ENCODE peak calls at places on chromosomes 2 and 18, in ten cellular contexts. Y is PC-9, O is GM23248, K is endodermal cell, D is neural progenitor cell, G is OCI-LY7, H is K562, Z is PC-3, L is psoas muscle, W is body of pancreas. R is an unnamed sample. For H3K4me1, the result is how much of the 10 kb centered on the place peaks cover.

GRCh38 chr2:230713331-230714121 is 884 bp downstream of the CAB39 start:
- DNase-seq in Y (no peak), O (peak), K (peak), D (peak), G (peak), H (peak), Z (peak), L (peak), W (peak), R (peak)

GRCh38 chr2:239273280-239274234 is 127.3 kb downstream of the HDAC4 start:
- DNase-seq in Y (no peak), O (no peak), K (no peak), D (no peak), G (no peak), H (no peak), Z (no peak), L (peak), W (no peak), R (no peak)

GRCh38 chr2:170455617-170456426 is 259.3 kb upstream of the SP5 start:
- DNase-seq in Y (no peak), O (no peak), K (no peak), D (no peak), G (no peak), H (no peak), Z (peak), L (no peak), W (no peak), R (no peak)

GRCh38 chr2:45964226-45964841 is 312.9 kb downstream of the PRKCE start:
- DNase-seq in Y (peak), O (peak), K (peak), D (no peak), G (no peak), H (no peak), Z (peak), L (peak), W (peak), R (peak)

GRCh38 chr18:27298215-27298804 is 113.2 kb upstream of the CHST9 start:
- DNase-seq in Y (no peak), O (no peak), K (no peak), D (peak), G (no peak), H (no peak), Z (peak), L (no peak), W (no peak), R (no peak)

GRCh38 chr18:59646228-59646945 is 50.8 kb downstream of the CCBE1 start:
- DNase-seq in Y (no peak), O (peak), K (peak), D (no peak), G (no peak), H (no peak), Z (no peak), L (no peak), W (no peak), R (no peak)

GRCh38 chr2:75342504-75343175 is 143.3 kb upstream of the TACR1 start:
- DNase-seq in Y (no peak), O (no peak), K (no peak), D (no peak), G (no peak), H (no peak), Z (no peak), L (no peak), W (no peak), R (no peak)

GRCh38 chr2:140997997-140998396 is 1132.8 kb downstream of the LRP1B start:
- DNase-seq in Y (no peak), O (peak), K (no peak), D (no peak), G (no peak), H (no peak), Z (no peak), L (no peak), W (no peak), R (no peak)

GRCh38 chr2:232817756-232818155 is 41.4 kb upstream of the KCNJ13 start:
- DNase-seq in Y (peak), O (no peak), K (no peak), D (no peak), G (no peak), H (no peak), Z (no peak), L (no peak), W (no peak), R (no peak)

GRCh38 chr2:3413642-3414041 is 34.1 kb downstream of the TRAPPC12 start:
- DNase-seq in Y (no peak), O (no peak), K (no peak), D (no peak), G (no peak), H (no peak), Z (no peak), L (no peak), W (no peak), R (no peak)

GRCh38 chr18:32298289-32298688 is 108.5 kb downstream of the MEP1B start:
- DNase-seq in Y (no peak), O (peak), K (no peak), D (no peak), G (no peak), H (no peak), Z (no peak), L (no peak), W (no peak), R (no peak)

GRCh38 chr18:44700652-44701051 is 20.0 kb downstream of the SETBP1 start:
- DNase-seq in Y (no peak), O (peak), K (no peak), D (no peak), G (no peak), H (no peak), Z (no peak), L (no peak), W (peak), R (no peak)

GRCh38 chr18:44699571-44700261 is 19.0 kb downstream of the SETBP1 start:
- DNase-seq in Y (no peak), O (no peak), K (no peak), D (no peak), G (no peak), H (no peak), Z (no peak), L (no peak), W (no peak), R (no peak)

GRCh38 chr18:44698518-44698917 is 17.8 kb downstream of the SETBP1 start:
- DNase-seq in Y (no peak), O (no peak), K (no peak), D (no peak), G (no peak), H (no peak), Z (no peak), L (no peak), W (no peak), R (no peak)

GRCh38 chr18:44702594-44702993 is 21.9 kb downstream of the SETBP1 start:
- DNase-seq in Y (no peak), O (no peak), K (no peak), D (no peak), G (no peak), H (no peak), Z (no peak), L (no peak), W (no peak), R (no peak)

DNA sequence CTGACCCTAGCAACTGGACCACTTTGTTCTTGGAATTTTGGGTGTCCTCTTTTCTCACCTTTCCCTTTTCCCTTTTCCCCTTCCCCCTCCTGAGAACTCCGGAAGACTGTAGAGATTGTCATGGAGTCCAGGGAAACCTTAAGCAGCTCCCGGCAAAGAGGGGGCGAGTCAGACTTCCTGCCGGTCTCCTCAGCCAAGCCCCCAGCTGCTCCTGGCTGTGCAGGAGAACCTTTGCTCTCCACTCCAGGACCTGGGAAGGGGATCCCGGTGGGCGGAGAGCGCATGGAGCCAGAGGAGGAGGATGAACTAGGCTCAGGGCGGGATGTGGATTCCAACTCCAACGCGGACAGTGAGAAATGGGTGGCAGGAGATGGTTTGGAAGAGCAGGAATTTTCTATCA is 20.5 kb downstream of the SETBP1 start:
- DNase-seq in Y (no peak), O (no peak), K (no peak), D (no peak), G (no peak), H (no peak), Z (no peak), L (no peak), W (no peak), R (no peak)
- H3K4me1 ChIP-seq in Y (under half), O (under half), K (under half), D (under half), G (under half), H (under half), Z (under half), L (under half), W (under half), R (under half)

GRCh38 chr18:48163184-48164095 is 233.0 kb upstream of the SMAD2 start:
- DNase-seq in Y (no peak), O (no peak), K (no peak), D (no peak), G (no peak), H (no peak), Z (no peak), L (no peak), W (no peak), R (no peak)
- H3K27ac ChIP-seq in Y (no peak), O (no peak), K (peak), D (no peak), G (no peak), H (no peak), Z (no peak), L (no peak), W (no peak), R (peak)

GRCh38 chr18:78720456-78721250 is 259.0 kb upstream of the SALL3 start:
- DNase-seq in Y (no peak), O (no peak), K (no peak), D (no peak), G (no peak), H (no peak), Z (no peak), L (no peak), W (no peak), R (no peak)

GRCh38 chr18:78722391-78722790 is 257.2 kb upstream of the SALL3 start:
- DNase-seq in Y (no peak), O (no peak), K (no peak), D (no peak), G (no peak), H (no peak), Z (no peak), L (no peak), W (no peak), R (no peak)

GRCh38 chr18:78722959-78723706 is 256.5 kb upstream of the SALL3 start:
- DNase-seq in Y (no peak), O (no peak), K (peak), D (no peak), G (no peak), H (no peak), Z (no peak), L (no peak), W (no peak), R (no peak)

GRCh38 chr18:78721281-78721949 is 258.2 kb upstream of the SALL3 start:
- DNase-seq in Y (no peak), O (no peak), K (peak), D (peak), G (no peak), H (no peak), Z (no peak), L (no peak), W (no peak), R (no peak)

DNA sequence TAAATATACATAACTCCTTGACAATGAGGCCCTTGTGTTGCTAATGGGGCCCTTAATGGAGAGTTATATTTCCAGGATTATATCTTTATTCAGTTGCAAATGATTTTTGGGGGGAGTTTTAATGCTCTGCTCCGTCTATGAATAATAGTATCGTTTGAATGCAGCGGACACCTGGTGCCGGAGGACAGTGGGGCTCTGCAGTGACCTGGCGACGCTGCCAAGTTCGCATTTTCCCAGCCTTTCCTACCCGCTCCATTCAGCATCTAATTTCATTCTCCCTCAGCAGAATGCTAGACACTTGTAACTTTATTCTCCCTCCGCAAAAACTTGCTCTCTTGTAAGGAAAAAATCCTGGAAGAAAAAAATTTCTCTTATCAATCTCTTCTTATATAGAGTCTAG is 257.6 kb upstream of the SALL3 start:
- DNase-seq in Y (no peak), O (no peak), K (no peak), D (no peak), G (no peak), H (no peak), Z (no peak), L (no peak), W (no peak), R (no peak)
- H3K4me3 ChIP-seq in Y (no peak), O (no peak), K (no peak), D (no peak), G (no peak), H (no peak), Z (no peak), L (no peak), W (no peak), R (no peak)

GRCh38 chr2:69084492-69084891 is 71.5 kb downstream of the ANTXR1 start:
- DNase-seq in Y (no peak), O (no peak), K (no peak), D (no peak), G (no peak), H (no peak), Z (no peak), L (no peak), W (no peak), R (no peak)
- H3K4me1 ChIP-seq in Y (under half), O (half or more), K (under half), D (under half), G (under half), H (under half), Z (under half), L (under half), W (under half), R (under half)

GRCh38 chr2:205694256-205694655 is 12.0 kb downstream of the NRP2 start:
- DNase-seq in Y (no peak), O (no peak), K (no peak), D (no peak), G (no peak), H (no peak), Z (no peak), L (no peak), W (no peak), R (no peak)

GRCh38 chr2:205696541-205697441 is 14.5 kb downstream of the NRP2 start:
- DNase-seq in Y (no peak), O (no peak), K (peak), D (peak), G (no peak), H (no peak), Z (no peak), L (no peak), W (no peak), R (no peak)

GRCh38 chr2:205692095-205692494 is 9.8 kb downstream of the NRP2 start:
- DNase-seq in Y (no peak), O (peak), K (no peak), D (no peak), G (no peak), H (no peak), Z (peak), L (no peak), W (no peak), R (no peak)

GRCh38 chr2:205698556-205699282 is 16.4 kb downstream of the NRP2 start:
- DNase-seq in Y (no peak), O (peak), K (no peak), D (peak), G (no peak), H (no peak), Z (no peak), L (no peak), W (no peak), R (no peak)

GRCh38 chr2:205695460-205695979 is 13.2 kb downstream of the NRP2 start:
- DNase-seq in Y (no peak), O (peak), K (peak), D (no peak), G (no peak), H (no peak), Z (no peak), L (no peak), W (no peak), R (no peak)
- H3K27ac ChIP-seq in Y (no peak), O (peak), K (no peak), D (no peak), G (no peak), H (no peak), Z (no peak), L (no peak), W (no peak), R (peak)

DNA sequence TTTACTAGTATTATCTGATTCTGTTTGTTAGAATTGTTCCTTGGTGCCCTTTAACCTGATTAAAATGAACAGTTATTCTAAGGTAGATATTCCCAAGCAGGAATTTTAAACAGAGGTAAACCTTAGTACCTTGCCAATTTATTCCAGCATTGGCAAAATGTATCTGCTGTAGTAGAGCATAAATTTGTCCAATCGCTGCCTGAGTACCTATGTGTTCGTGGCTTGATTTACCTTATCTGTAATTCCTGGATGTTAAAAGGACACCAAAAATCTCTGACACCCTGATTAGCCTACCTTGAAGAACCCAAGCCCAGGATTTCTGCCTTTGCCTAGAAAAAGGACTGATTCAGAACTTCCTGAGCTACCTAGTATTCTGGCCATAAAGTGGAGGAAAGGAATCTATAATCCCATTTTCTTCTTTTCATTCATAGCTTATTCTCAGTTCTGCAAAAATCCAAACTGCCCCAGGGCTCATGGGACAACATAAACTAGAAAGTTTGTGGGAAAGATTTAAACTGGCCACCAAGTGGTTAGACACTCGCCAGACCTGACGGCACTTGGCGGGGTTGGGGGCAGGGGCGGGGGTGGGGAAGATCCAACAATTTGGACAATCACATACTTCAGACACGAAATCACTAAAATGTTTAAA is 16.2 kb upstream of the ZCCHC2 start:
- DNase-seq in Y (no peak), O (no peak), K (no peak), D (no peak), G (no peak), H (no peak), Z (peak), L (no peak), W (no peak), R (no peak)
- H3K4me3 ChIP-seq in Y (peak), O (peak), K (no peak), D (no peak), G (peak), H (peak), Z (peak), L (peak), W (no peak), R (peak)

DNA sequence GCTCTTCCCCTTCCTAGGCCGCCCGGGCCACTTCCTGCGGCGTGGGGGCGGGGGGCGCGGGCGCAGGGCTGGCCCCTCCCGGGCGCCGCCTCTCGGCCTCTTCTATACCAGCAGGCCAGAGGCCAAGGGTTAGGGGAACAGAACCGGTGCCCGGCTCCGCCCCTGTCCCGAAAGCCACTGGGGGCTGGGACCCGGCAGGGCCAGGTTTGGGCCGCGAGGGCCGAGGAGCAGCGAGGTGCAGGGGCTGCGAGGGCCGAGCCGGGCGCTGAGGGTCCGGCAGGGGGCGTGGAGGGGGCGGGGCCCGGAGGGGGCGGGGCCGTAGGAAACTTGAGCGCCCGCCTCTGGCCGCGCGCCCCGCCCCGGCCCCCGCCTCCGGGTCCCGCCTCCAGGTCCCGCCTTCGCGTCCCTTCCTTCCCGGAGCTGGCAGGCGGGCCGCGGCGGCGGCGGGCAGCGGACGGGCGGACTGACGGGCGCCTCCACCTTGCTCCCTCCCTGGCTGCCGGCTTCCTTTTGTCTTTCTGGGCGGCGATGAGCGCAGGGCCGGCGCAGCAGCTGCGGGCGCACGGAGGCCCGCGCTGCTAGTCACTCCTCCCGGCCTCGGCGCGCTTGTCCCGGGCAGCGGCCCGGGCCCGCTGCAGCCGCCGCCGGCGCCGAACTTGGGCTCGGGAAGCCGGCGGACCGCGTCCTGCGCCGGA is at the start of gene HPCAL1:
- DNase-seq in Y (peak), O (peak), K (peak), D (peak), G (peak), H (peak), Z (peak), L (peak), W (peak), R (peak)
- H3K4me1 ChIP-seq in Y (half or more), O (under half), K (under half), D (under half), G (under half), H (half or more), Z (half or more), L (under half), W (under half), R (under half)

DNA sequence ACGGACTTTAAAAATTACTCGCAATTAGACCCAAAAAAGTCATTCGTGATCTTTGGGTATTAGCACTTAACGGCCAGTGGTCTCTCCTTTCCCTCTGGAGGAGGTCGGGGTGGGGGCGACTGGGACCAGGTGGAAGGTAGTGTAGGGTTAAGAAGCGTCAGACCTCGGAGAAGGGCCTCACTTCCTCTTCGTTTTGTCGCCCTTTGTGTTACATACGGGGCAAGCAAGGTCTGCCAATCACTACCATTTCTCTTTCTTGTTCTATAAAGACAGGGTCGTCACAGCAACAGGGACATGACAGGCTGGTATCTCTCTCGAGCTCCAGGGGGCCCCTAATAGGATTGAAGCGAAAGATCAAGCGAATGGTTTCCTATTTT is 136.6 kb downstream of the INSIG2 start:
- DNase-seq in Y (no peak), O (no peak), K (peak), D (peak), G (no peak), H (no peak), Z (no peak), L (no peak), W (no peak), R (no peak)
- H3K27ac ChIP-seq in Y (no peak), O (no peak), K (peak), D (no peak), G (no peak), H (no peak), Z (no peak), L (peak), W (no peak), R (no peak)

GRCh38 chr2:112031916-112032582 is 23.0 kb upstream of the TMEM87B start:
- DNase-seq in Y (no peak), O (peak), K (peak), D (peak), G (no peak), H (no peak), Z (no peak), L (no peak), W (peak), R (peak)

GRCh38 chr2:112033600-112033999 is 21.5 kb upstream of the TMEM87B start:
- DNase-seq in Y (peak), O (peak), K (no peak), D (no peak), G (no peak), H (no peak), Z (peak), L (no peak), W (no peak), R (no peak)

GRCh38 chr2:112032615-112033457 is 22.2 kb upstream of the TMEM87B start:
- DNase-seq in Y (peak), O (peak), K (no peak), D (no peak), G (no peak), H (no peak), Z (peak), L (peak), W (peak), R (peak)

GRCh38 chr2:112029164-112029563 is 25.9 kb upstream of the TMEM87B start:
- DNase-seq in Y (peak), O (no peak), K (no peak), D (no peak), G (no peak), H (no peak), Z (peak), L (no peak), W (no peak), R (no peak)

GRCh38 chr2:112031473-112031872 is 23.6 kb upstream of the TMEM87B start:
- DNase-seq in Y (no peak), O (peak), K (peak), D (peak), G (no peak), H (no peak), Z (no peak), L (no peak), W (no peak), R (no peak)
- H3K4me3 ChIP-seq in Y (no peak), O (no peak), K (no peak), D (no peak), G (no peak), H (no peak), Z (no peak), L (no peak), W (no peak), R (no peak)

R was measured in lung.